ENCODE peak calls at places on chromosome 9, in six cellular contexts. U is WTC11, S is body of pancreas, J is AG04450, Z is adrenal gland, I is mesothelial cell of epicardium. D is an unnamed sample.
A peak's percentile ranks its signal among the peaks of the same experiment; 100 is the strongest.

GRCh38 chr9:129239946-129240490 is 62.0 kb upstream of the IER5L start:
- DNase-seq in U (no peak), S (no peak), J (no peak), Z (no peak), I (no peak), D (peak; percentile 11)

GRCh38 chr9:93288891-93289883 is 105.2 kb downstream of the WNK2 start:
- DNase-seq in U (no peak), S (no peak), J (no peak), Z (peak; percentile 33), I (no peak), D (no peak)

GRCh38 chr9:92954078-92954861 is 6.9 kb downstream of the FGD3 start:
- DNase-seq in U (no peak), S (peak; percentile 49), J (no peak), Z (peak; percentile 47), I (no peak), D (peak; percentile 78)

GRCh38 chr9:79477955-79478751 is 93.6 kb upstream of the TLE4 start:
- DNase-seq in U (peak; percentile 50), S (peak; percentile 33), J (no peak), Z (no peak), I (no peak), D (no peak)

GRCh38 chr9:2231831-2232230 is 216.7 kb downstream of the SMARCA2 start:
- DNase-seq in U (no peak), S (peak; percentile 25), J (no peak), Z (peak; percentile 61), I (no peak), D (no peak)

GRCh38 chr9:72656021-72656420 is 134.6 kb downstream of the TMC1 start:
- DNase-seq in U (no peak), S (no peak), J (no peak), Z (no peak), I (no peak), D (no peak)

GRCh38 chr9:37582548-37583157 is 6.5 kb upstream of the FBXO10 start:
- DNase-seq in U (no peak), S (peak; percentile 31), J (peak; percentile 47), Z (no peak), I (no peak), D (no peak)

GRCh38 chr9:121863931-121864330 is 212.5 kb downstream of the DAB2IP start:
- DNase-seq in U (no peak), S (no peak), J (no peak), Z (no peak), I (no peak), D (no peak)

GRCh38 chr9:97958812-97959511 is 21.0 kb upstream of the HEMGN start:
- DNase-seq in U (no peak), S (no peak), J (peak; percentile 63), Z (no peak), I (no peak), D (no peak)

GRCh38 chr9:93081081-93081529 is 14.9 kb upstream of the CARD19 start:
- DNase-seq in U (peak; percentile 6), S (no peak), J (no peak), Z (peak; percentile 12), I (no peak), D (peak; percentile 55)

GRCh38 chr9:34501372-34501771 is 21.4 kb downstream of the ENHO start:
- DNase-seq in U (no peak), S (no peak), J (no peak), Z (no peak), I (no peak), D (no peak)

GRCh38 chr9:86723351-86723750 is 224.0 kb downstream of the GAS1 start:
- DNase-seq in U (no peak), S (no peak), J (no peak), Z (no peak), I (no peak), D (no peak)

GRCh38 chr9:35919212-35920003 is 10.1 kb downstream of the SPAAR start:
- DNase-seq in U (no peak), S (no peak), J (no peak), Z (no peak), I (no peak), D (no peak)

GRCh38 chr9:108815156-108815555 is 40.6 kb downstream of the ACTL7B start:
- DNase-seq in U (no peak), S (no peak), J (no peak), Z (no peak), I (no peak), D (no peak)

GRCh38 chr9:108811944-108812343 is 43.8 kb downstream of the ACTL7B start:
- DNase-seq in U (no peak), S (no peak), J (no peak), Z (no peak), I (no peak), D (no peak)

GRCh38 chr9:108816037-108816436 is 39.7 kb downstream of the ACTL7B start:
- DNase-seq in U (no peak), S (peak; percentile 12), J (no peak), Z (no peak), I (no peak), D (no peak)

GRCh38 chr9:108812388-108812787 is 43.4 kb downstream of the ACTL7B start:
- DNase-seq in U (no peak), S (no peak), J (no peak), Z (no peak), I (no peak), D (no peak)

GRCh38 chr9:108813951-108814601 is 41.7 kb downstream of the ACTL7B start:
- DNase-seq in U (no peak), S (peak; percentile 8), J (no peak), Z (peak; percentile 43), I (no peak), D (no peak)
- TF ChIP-seq CTCF in U (no peak), S (peak; percentile 19), J (no peak), Z (no peak), I (no peak), D (peak; percentile 81)

GRCh38 chr9:126204708-126205225 is 121.9 kb upstream of the MVB12B start:
- DNase-seq in U (no peak), S (no peak), J (no peak), Z (no peak), I (no peak), D (no peak)

GRCh38 chr9:126206099-126206498 is 120.5 kb upstream of the MVB12B start:
- DNase-seq in U (no peak), S (no peak), J (no peak), Z (no peak), I (no peak), D (no peak)

GRCh38 chr9:126205260-126205659 is 121.4 kb upstream of the MVB12B start:
- DNase-seq in U (no peak), S (no peak), J (no peak), Z (no peak), I (no peak), D (no peak)

GRCh38 chr9:126204197-126204596 is 122.4 kb upstream of the MVB12B start:
- DNase-seq in U (no peak), S (no peak), J (no peak), Z (no peak), I (no peak), D (no peak)

GRCh38 chr9:126203313-126203712 is 123.3 kb upstream of the MVB12B start:
- DNase-seq in U (no peak), S (no peak), J (no peak), Z (no peak), I (no peak), D (no peak)
- TF ChIP-seq CTCF in U (no peak), S (no peak), J (peak; percentile 5), Z (no peak), I (no peak), D (peak; percentile 31)

GRCh38 chr9:137295313-137296213 is 6.5 kb downstream of the NRARP start:
- DNase-seq in U (peak; percentile 71), S (no peak), J (no peak), Z (no peak), I (peak; percentile 77), D (no peak)
- TF ChIP-seq CTCF in U (peak; percentile 53), S (peak; percentile 86), J (peak; percentile 23), Z (no peak), I (peak; percentile 57), D (peak; percentile 75)

DNA sequence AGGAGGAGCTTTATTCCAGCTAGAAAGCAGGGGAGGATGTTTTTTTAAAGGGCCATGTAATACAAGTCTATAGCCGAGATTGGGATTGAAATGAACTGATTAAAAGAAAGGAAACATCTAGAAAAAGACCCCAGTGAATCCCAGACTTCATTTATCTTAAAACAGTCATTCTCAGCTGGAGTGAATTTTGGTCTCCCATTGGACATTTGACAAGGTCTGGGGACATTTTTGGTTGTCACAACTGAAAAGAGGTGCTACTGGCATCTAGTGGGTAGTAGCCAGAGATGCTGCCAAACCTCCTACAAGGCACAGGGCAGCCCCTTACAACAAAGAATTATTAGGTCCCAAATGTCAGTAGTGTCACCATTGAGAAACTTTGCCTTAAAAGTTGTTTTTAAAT is 16.3 kb upstream of the SPINK4 start:
- DNase-seq in U (no peak), S (no peak), J (no peak), Z (no peak), I (no peak), D (no peak)
- TF ChIP-seq CTCF in U (no peak), S (no peak), J (peak; percentile 2), Z (no peak), I (no peak), D (peak; percentile 71)

DNA sequence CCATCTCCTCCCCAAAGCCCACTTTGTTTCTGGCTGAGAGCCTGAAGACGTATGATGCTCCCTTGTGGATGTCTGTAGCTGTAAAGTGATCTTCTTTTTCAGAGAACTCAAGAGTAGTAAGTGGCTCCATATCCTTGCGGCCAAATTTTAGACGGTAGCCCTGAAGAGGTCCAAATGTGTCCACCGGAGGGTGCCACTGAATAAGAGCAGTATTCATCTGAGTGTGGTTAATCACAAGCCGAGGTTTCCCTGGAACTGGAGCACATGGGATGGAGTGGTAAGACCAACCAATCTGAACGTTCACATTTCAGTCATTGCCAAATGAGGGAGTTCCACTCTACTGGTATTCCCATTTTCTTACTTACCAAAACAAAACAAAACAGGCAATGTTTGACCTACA is 686.5 kb upstream of the DMAC1 start:
- DNase-seq in U (peak; percentile 56), S (peak; percentile 20), J (no peak), Z (no peak), I (no peak), D (no peak)
- TF ChIP-seq CTCF in U (peak; percentile 23), S (peak; percentile 17), J (no peak), Z (no peak), I (no peak), D (peak; percentile 69)

GRCh38 chr9:95733687-95734659 is 141.5 kb upstream of the ERCC6L2 start:
- DNase-seq in U (no peak), S (no peak), J (no peak), Z (no peak), I (no peak), D (no peak)

GRCh38 chr9:95738438-95738837 is 137.1 kb upstream of the ERCC6L2 start:
- DNase-seq in U (no peak), S (no peak), J (no peak), Z (no peak), I (no peak), D (no peak)

GRCh38 chr9:95735701-95736100 is 139.8 kb upstream of the ERCC6L2 start:
- DNase-seq in U (no peak), S (no peak), J (no peak), Z (no peak), I (no peak), D (no peak)

GRCh38 chr9:95736891-95737522 is 138.5 kb upstream of the ERCC6L2 start:
- DNase-seq in U (no peak), S (no peak), J (no peak), Z (no peak), I (no peak), D (no peak)

DNA sequence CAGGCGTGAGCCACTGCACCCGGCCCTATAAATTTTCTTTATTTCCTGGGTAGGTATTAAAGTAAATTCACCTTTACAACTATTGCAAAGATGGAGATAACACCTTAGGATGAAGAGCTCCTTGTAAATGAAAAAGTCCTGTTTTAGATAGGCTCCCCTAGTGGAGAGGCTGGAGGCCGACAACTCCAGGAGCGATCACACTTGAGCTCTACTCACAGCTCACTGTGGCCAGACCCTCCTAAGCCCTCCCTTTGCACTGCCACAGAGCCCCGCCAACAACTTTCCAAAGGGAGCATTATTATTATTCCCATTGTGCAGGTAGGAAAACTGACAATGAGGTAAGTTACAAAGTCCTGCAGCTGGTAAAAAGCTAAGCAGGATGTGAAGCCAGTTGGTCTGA is 139.1 kb upstream of the ERCC6L2 start:
- DNase-seq in U (peak; percentile 50), S (no peak), J (no peak), Z (no peak), I (no peak), D (no peak)
- TF ChIP-seq CTCF in U (peak; percentile 48), S (no peak), J (peak; percentile 52), Z (peak; percentile 11), I (peak; percentile 39), D (peak; percentile 68)

D was measured in chondrocyte.